ENCODE peak calls at places on chromosomes 5 and 9, in four cellular contexts. N is HS-5, M is T-cell, X is spleen. F is an unnamed sample.

GRCh38 chr9:89440548-89440947 is 57.4 kb downstream of the SEMA4D start:
- DNase-seq in N (no peak), M (peak), X (peak), F (no peak)

GRCh38 chr9:128233817-128234406 is 30.7 kb downstream of the DNM1 start:
- DNase-seq in N (no peak), M (no peak), X (no peak), F (no peak)

GRCh38 chr9:84322830-84323229 is 17.7 kb downstream of the SLC28A3 start:
- DNase-seq in N (peak), M (no peak), X (no peak), F (peak)

GRCh38 chr5:126450388-126450787 is 27.2 kb downstream of the GRAMD2B start:
- DNase-seq in N (no peak), M (peak), X (no peak), F (no peak)

GRCh38 chr9:14313951-14314423 is at the start of gene NFIB:
- DNase-seq in N (no peak), M (no peak), X (peak), F (no peak)

GRCh38 chr9:37972346-37972745 is 68.4 kb upstream of the SLC25A51 start:
- DNase-seq in N (no peak), M (no peak), X (peak), F (no peak)

GRCh38 chr5:180938294-180938693 is 39.3 kb downstream of the BTNL8 start:
- DNase-seq in N (no peak), M (no peak), X (no peak), F (no peak)

GRCh38 chr9:2818486-2819121 is 25.3 kb downstream of the PUM3 start:
- DNase-seq in N (no peak), M (no peak), X (no peak), F (no peak)

GRCh38 chr5:134090482-134090881 is 24.0 kb upstream of the TCF7 start:
- DNase-seq in N (no peak), M (peak), X (peak), F (no peak)

GRCh38 chr9:106420511-106420944 is 442.4 kb upstream of the ZNF462 start:
- DNase-seq in N (peak), M (no peak), X (no peak), F (peak)

GRCh38 chr5:2996248-2996647 is 244.8 kb upstream of the IRX2 start:
- DNase-seq in N (no peak), M (no peak), X (no peak), F (no peak)

GRCh38 chr9:129380961-129381401 is 202.9 kb upstream of the IER5L start:
- DNase-seq in N (no peak), M (no peak), X (no peak), F (no peak)

GRCh38 chr9:134372621-134373267 is 46.5 kb downstream of the RXRA start:
- DNase-seq in N (no peak), M (no peak), X (peak), F (no peak)

GRCh38 chr5:17373406-17374110 is 124.5 kb upstream of the TAF11L2 start:
- DNase-seq in N (no peak), M (no peak), X (no peak), F (no peak)

GRCh38 chr5:179905144-179905526 is 2.6 kb downstream of the TBC1D9B start:
- DNase-seq in N (no peak), M (no peak), X (no peak), F (no peak)

GRCh38 chr5:116532762-116533525 is 41.7 kb downstream of the SEMA6A start:
- DNase-seq in N (no peak), M (no peak), X (no peak), F (no peak)

GRCh38 chr5:16994576-16994975 is 58.5 kb upstream of the MYO10 start:
- DNase-seq in N (no peak), M (no peak), X (no peak), F (no peak)

GRCh38 chr5:14965815-14966214 is 94.2 kb upstream of the ANKH start:
- DNase-seq in N (no peak), M (no peak), X (no peak), F (no peak)

GRCh38 chr9:72443855-72444254 is 77.6 kb upstream of the TMC1 start:
- DNase-seq in N (no peak), M (no peak), X (no peak), F (no peak)

GRCh38 chr5:60652206-60652605 is 47.8 kb downstream of the DEPDC1B start:
- DNase-seq in N (peak), M (no peak), X (no peak), F (peak)

GRCh38 chr9:87206064-87206661 is 258.9 kb upstream of the GAS1 start:
- DNase-seq in N (peak), M (no peak), X (no peak), F (peak)

GRCh38 chr9:127166651-127167524 is 44.5 kb upstream of the ANGPTL2 start:
- DNase-seq in N (peak), M (no peak), X (peak), F (no peak)

GRCh38 chr5:56110646-56111403 is 116.1 kb upstream of the IL6ST start:
- DNase-seq in N (no peak), M (no peak), X (no peak), F (no peak)

GRCh38 chr9:69121155-69122085 is 52.7 kb upstream of the TJP2 start:
- DNase-seq in N (no peak), M (no peak), X (peak), F (no peak)

GRCh38 chr5:1174122-1174936 is 27.1 kb upstream of the SLC6A19 start:
- DNase-seq in N (peak), M (no peak), X (no peak), F (no peak)

GRCh38 chr9:99190597-99191283 is 31.0 kb downstream of the ALG2 start:
- DNase-seq in N (no peak), M (no peak), X (no peak), F (no peak)